ENCODE peak calls at places on chromosomes 5 and 9, in five cellular contexts. One of them, this sample, is unnamed.

GRCh38 chr9:33190021-33190420 is 22.9 kb upstream of the B4GALT1 start:
- DNase-seq in kidney: no peak
- DNase-seq in GM23338: no peak
- DNase-seq in AG10803: peak; percentile 58
- DNase-seq in foreskin keratinocyte: no peak
- DNase-seq in this sample: no peak

GRCh38 chr5:1513326-1514026 is 10.3 kb downstream of the LPCAT1 start:
- DNase-seq in kidney: no peak
- DNase-seq in GM23338: no peak
- DNase-seq in AG10803: no peak
- DNase-seq in foreskin keratinocyte: no peak
- DNase-seq in this sample: peak; percentile 5

GRCh38 chr5:15914603-15915002 is 265.0 kb downstream of the MARCHF11 start:
- DNase-seq in kidney: no peak
- DNase-seq in GM23338: no peak
- DNase-seq in AG10803: peak; percentile 63
- DNase-seq in foreskin keratinocyte: no peak
- DNase-seq in this sample: no peak

GRCh38 chr5:134055015-134055414 is 50.2 kb upstream of the VDAC1 start:
- DNase-seq in kidney: no peak
- DNase-seq in GM23338: no peak
- DNase-seq in AG10803: no peak
- DNase-seq in foreskin keratinocyte: no peak
- DNase-seq in this sample: no peak

GRCh38 chr5:51388488-51389325 is 5.5 kb downstream of the ISL1 start:
- DNase-seq in kidney: no peak
- DNase-seq in GM23338: no peak
- DNase-seq in AG10803: no peak
- DNase-seq in foreskin keratinocyte: no peak
- DNase-seq in this sample: no peak

GRCh38 chr5:125278711-125279110 is 532.3 kb upstream of the ZNF608 start:
- DNase-seq in kidney: no peak
- DNase-seq in GM23338: no peak
- DNase-seq in AG10803: no peak
- DNase-seq in foreskin keratinocyte: no peak
- DNase-seq in this sample: no peak

GRCh38 chr9:36834736-36835135 is 199.3 kb downstream of the PAX5 start:
- DNase-seq in kidney: peak; percentile 45
- DNase-seq in GM23338: no peak
- DNase-seq in AG10803: no peak
- DNase-seq in foreskin keratinocyte: no peak
- DNase-seq in this sample: no peak

GRCh38 chr5:20972419-20972925 is 984.5 kb upstream of the CDH18 start:
- DNase-seq in kidney: no peak
- DNase-seq in GM23338: peak; percentile 68
- DNase-seq in AG10803: no peak
- DNase-seq in foreskin keratinocyte: peak; percentile 16
- DNase-seq in this sample: no peak

GRCh38 chr5:102815560-102816324 is 60.6 kb downstream of the PAM start:
- DNase-seq in kidney: no peak
- DNase-seq in GM23338: no peak
- DNase-seq in AG10803: peak; percentile 40
- DNase-seq in foreskin keratinocyte: no peak
- DNase-seq in this sample: no peak

GRCh38 chr9:16825971-16826370 is 44.5 kb downstream of the BNC2 start:
- DNase-seq in kidney: no peak
- DNase-seq in GM23338: no peak
- DNase-seq in AG10803: peak; percentile 87
- DNase-seq in foreskin keratinocyte: no peak
- DNase-seq in this sample: peak; percentile 12

GRCh38 chr5:173774212-173774850 is 113.8 kb upstream of the CPEB4 start:
- DNase-seq in kidney: peak; percentile 40
- DNase-seq in GM23338: no peak
- DNase-seq in AG10803: no peak
- DNase-seq in foreskin keratinocyte: no peak
- DNase-seq in this sample: no peak

GRCh38 chr5:96661841-96662724 is at the start of gene CAST:
- DNase-seq in kidney: peak; percentile 98
- DNase-seq in GM23338: peak; percentile 95
- DNase-seq in AG10803: peak; percentile 98
- DNase-seq in foreskin keratinocyte: no peak
- DNase-seq in this sample: peak; percentile 92

GRCh38 chr5:1557114-1557873 is 33.5 kb upstream of the LPCAT1 start:
- DNase-seq in kidney: no peak
- DNase-seq in GM23338: no peak
- DNase-seq in AG10803: no peak
- DNase-seq in foreskin keratinocyte: no peak
- DNase-seq in this sample: peak; percentile 64

GRCh38 chr9:90774682-90775081 is 26.9 kb upstream of the SYK start:
- DNase-seq in kidney: no peak
- DNase-seq in GM23338: peak; percentile 10
- DNase-seq in AG10803: no peak
- DNase-seq in foreskin keratinocyte: no peak
- DNase-seq in this sample: peak; percentile 55

GRCh38 chr5:94057217-94057616 is 315.8 kb upstream of the POU5F2 start:
- DNase-seq in kidney: no peak
- DNase-seq in GM23338: no peak
- DNase-seq in AG10803: no peak
- DNase-seq in foreskin keratinocyte: no peak
- DNase-seq in this sample: no peak

GRCh38 chr9:113922160-113922559 is 46.1 kb downstream of the ZNF618 start:
- DNase-seq in kidney: no peak
- DNase-seq in GM23338: no peak
- DNase-seq in AG10803: no peak
- DNase-seq in foreskin keratinocyte: no peak
- DNase-seq in this sample: no peak

GRCh38 chr9:113919422-113919821 is 43.3 kb downstream of the ZNF618 start:
- DNase-seq in kidney: no peak
- DNase-seq in GM23338: no peak
- DNase-seq in AG10803: no peak
- DNase-seq in foreskin keratinocyte: no peak
- DNase-seq in this sample: no peak

GRCh38 chr9:113919825-113920224 is 43.7 kb downstream of the ZNF618 start:
- DNase-seq in kidney: no peak
- DNase-seq in GM23338: peak; percentile 44
- DNase-seq in AG10803: no peak
- DNase-seq in foreskin keratinocyte: no peak
- DNase-seq in this sample: no peak

GRCh38 chr9:113920872-113921271 is 44.8 kb downstream of the ZNF618 start:
- DNase-seq in kidney: no peak
- DNase-seq in GM23338: no peak
- DNase-seq in AG10803: no peak
- DNase-seq in foreskin keratinocyte: no peak
- DNase-seq in this sample: no peak

GRCh38 chr9:113921366-113921765 is 45.3 kb downstream of the ZNF618 start:
- DNase-seq in kidney: no peak
- DNase-seq in GM23338: no peak
- DNase-seq in AG10803: no peak
- DNase-seq in foreskin keratinocyte: no peak
- DNase-seq in this sample: no peak
- TF ChIP-seq CTCF in kidney: no peak
- TF ChIP-seq CTCF in GM23338: no peak
- TF ChIP-seq CTCF in AG10803: no peak
- TF ChIP-seq CTCF in foreskin keratinocyte: no peak
- TF ChIP-seq CTCF in this sample: no peak

DNA sequence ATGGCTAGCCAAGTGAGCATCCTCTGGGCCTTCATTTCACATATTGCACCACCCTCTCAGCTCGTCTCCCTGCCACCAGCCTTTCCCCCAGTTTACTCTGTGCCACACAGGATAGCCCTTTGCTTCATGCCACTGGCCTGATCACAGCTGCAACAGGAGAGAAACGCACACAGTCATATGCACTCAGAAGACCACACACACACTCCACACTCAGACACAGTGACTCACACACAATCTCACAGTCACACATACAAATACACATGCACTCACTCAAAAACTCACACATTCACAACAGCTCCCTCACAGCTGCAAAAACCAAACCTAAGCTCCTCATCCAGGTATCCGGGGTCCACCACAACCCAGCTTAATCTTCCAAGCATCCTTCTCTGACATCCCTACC is 38.7 kb downstream of the TTC39B start:
- DNase-seq in kidney: no peak
- DNase-seq in GM23338: no peak
- DNase-seq in AG10803: no peak
- DNase-seq in foreskin keratinocyte: no peak
- DNase-seq in this sample: no peak
- TF ChIP-seq CTCF in kidney: no peak
- TF ChIP-seq CTCF in GM23338: no peak
- TF ChIP-seq CTCF in AG10803: no peak
- TF ChIP-seq CTCF in foreskin keratinocyte: no peak
- TF ChIP-seq CTCF in this sample: no peak

GRCh38 chr5:156835905-156836304 is 14.2 kb upstream of the PPP1R2B start:
- DNase-seq in kidney: no peak
- DNase-seq in GM23338: peak; percentile 81
- DNase-seq in AG10803: no peak
- DNase-seq in foreskin keratinocyte: no peak
- DNase-seq in this sample: no peak
- TF ChIP-seq CTCF in kidney: no peak
- TF ChIP-seq CTCF in GM23338: peak; percentile 80
- TF ChIP-seq CTCF in AG10803: peak; percentile 25
- TF ChIP-seq CTCF in foreskin keratinocyte: no peak
- TF ChIP-seq CTCF in this sample: no peak

GRCh38 chr9:79780559-79780958 is 208.8 kb downstream of the TLE4 start:
- DNase-seq in kidney: no peak
- DNase-seq in GM23338: no peak
- DNase-seq in AG10803: no peak
- DNase-seq in foreskin keratinocyte: no peak
- DNase-seq in this sample: no peak
- TF ChIP-seq CTCF in kidney: no peak
- TF ChIP-seq CTCF in GM23338: no peak
- TF ChIP-seq CTCF in AG10803: no peak
- TF ChIP-seq CTCF in foreskin keratinocyte: no peak
- TF ChIP-seq CTCF in this sample: no peak

GRCh38 chr5:89262030-89262429 is 379.0 kb upstream of the MEF2C start:
- DNase-seq in kidney: no peak
- DNase-seq in GM23338: no peak
- DNase-seq in AG10803: no peak
- DNase-seq in foreskin keratinocyte: no peak
- DNase-seq in this sample: no peak

GRCh38 chr5:89263846-89264245 is 380.9 kb upstream of the MEF2C start:
- DNase-seq in kidney: no peak
- DNase-seq in GM23338: no peak
- DNase-seq in AG10803: no peak
- DNase-seq in foreskin keratinocyte: no peak
- DNase-seq in this sample: no peak

GRCh38 chr5:89255845-89256463 is 373.0 kb upstream of the MEF2C start:
- DNase-seq in kidney: no peak
- DNase-seq in GM23338: peak; percentile 60
- DNase-seq in AG10803: peak; percentile 70
- DNase-seq in foreskin keratinocyte: peak; percentile 42
- DNase-seq in this sample: no peak

GRCh38 chr5:89265511-89266169 is 382.7 kb upstream of the MEF2C start:
- DNase-seq in kidney: no peak
- DNase-seq in GM23338: no peak
- DNase-seq in AG10803: peak; percentile 89
- DNase-seq in foreskin keratinocyte: peak; percentile 54
- DNase-seq in this sample: no peak

DNA sequence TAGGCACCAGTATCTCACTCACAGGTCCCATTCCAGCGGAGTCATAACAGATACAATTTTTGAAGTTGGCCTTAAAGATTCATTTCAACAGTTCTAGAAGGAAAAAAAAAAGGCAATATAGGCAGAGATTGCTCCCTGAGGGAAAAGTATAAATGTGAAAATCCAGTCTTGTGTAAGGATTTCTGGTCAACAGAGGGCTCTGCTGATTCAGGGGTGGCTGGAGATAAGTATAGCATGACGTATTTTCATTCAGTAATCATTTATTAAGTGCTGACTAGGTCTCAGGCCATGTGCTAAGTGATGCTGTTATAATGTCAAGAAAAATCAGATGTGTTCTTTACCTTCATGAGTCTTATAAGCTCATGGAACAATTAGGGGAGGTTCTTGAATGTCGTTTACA is 377.3 kb upstream of the MEF2C start:
- DNase-seq in kidney: no peak
- DNase-seq in GM23338: no peak
- DNase-seq in AG10803: no peak
- DNase-seq in foreskin keratinocyte: no peak
- DNase-seq in this sample: no peak
- TF ChIP-seq CTCF in kidney: no peak
- TF ChIP-seq CTCF in GM23338: peak; percentile 29
- TF ChIP-seq CTCF in AG10803: no peak
- TF ChIP-seq CTCF in foreskin keratinocyte: peak; percentile 50
- TF ChIP-seq CTCF in this sample: no peak

DNA sequence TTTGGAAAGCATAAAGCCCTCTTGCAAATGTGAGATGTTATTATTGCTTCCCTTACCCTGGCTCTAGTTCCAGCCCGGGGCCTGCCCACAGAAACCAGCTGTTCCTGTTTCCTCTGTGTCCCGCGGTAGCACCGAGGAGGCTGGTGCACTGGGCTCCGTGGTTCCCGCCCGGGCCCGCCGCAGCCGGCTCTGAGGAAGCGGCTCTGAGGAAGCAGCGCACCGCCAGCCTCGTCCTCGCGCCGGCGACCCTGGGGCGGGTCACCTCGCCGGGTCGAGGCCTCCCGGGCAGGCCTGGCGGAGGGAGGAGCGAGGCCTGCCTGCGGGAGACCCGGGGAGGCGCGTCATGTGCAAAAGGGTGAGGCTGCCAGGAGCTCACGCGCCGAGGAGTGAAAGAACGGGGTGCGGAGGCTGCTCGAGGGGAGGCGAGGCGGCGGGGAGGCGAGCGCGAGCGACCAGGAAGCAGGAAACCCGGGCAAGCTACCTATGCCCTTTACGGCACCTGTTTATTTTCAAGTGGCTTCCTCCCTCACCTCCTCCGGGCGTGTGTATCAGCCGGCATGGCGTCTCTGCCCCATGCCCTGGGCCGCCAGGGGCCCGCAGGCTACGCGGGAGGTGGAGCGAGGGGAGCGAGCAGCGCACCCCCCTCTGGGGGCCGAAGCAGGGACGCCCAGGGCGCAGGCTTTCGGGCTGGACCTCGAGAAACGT is 61.3 kb upstream of the MEGF10 start:
- DNase-seq in kidney: peak; percentile 88
- DNase-seq in GM23338: peak; percentile 72
- DNase-seq in AG10803: peak; percentile 12
- DNase-seq in foreskin keratinocyte: no peak
- DNase-seq in this sample: peak; percentile 64
- TF ChIP-seq CTCF in kidney: no peak
- TF ChIP-seq CTCF in GM23338: peak; percentile 14
- TF ChIP-seq CTCF in AG10803: peak; percentile 8
- TF ChIP-seq CTCF in foreskin keratinocyte: no peak
- TF ChIP-seq CTCF in this sample: peak; percentile 10

This sample was measured in transverse colon.